ENCODE peak calls at places on chromosomes 6 and 20, in six cellular contexts. One of them, this sample, is unnamed.
A peak's percentile ranks its signal among the peaks of the same experiment; 100 is the strongest.

GRCh38 chr20:642398-643174 is 10.4 kb downstream of the SRXN1 start:
- DNase-seq in AG09319: no peak
- DNase-seq in pancreas: no peak
- DNase-seq in OCI-M1: no peak
- DNase-seq in AG10803: no peak
- DNase-seq in NCI-H1417: no peak
- DNase-seq in this sample: no peak

GRCh38 chr6:132070356-132070755 is 119.2 kb upstream of the CCN2 start:
- DNase-seq in NCI-H1417: no peak
- DNase-seq in OCI-M1: peak; percentile 20
- DNase-seq in pancreas: no peak
- DNase-seq in AG10803: no peak
- DNase-seq in AG09319: no peak
- DNase-seq in this sample: no peak

GRCh38 chr6:33297956-33298772 is 578 bp downstream of the RGL2 start:
- DNase-seq in OCI-M1: peak; percentile 85
- DNase-seq in NCI-H1417: no peak
- DNase-seq in pancreas: peak; percentile 67
- DNase-seq in AG10803: peak; percentile 87
- DNase-seq in AG09319: no peak
- DNase-seq in this sample: no peak

GRCh38 chr20:32589256-32589655 is 4.1 kb upstream of the NOL4L start:
- DNase-seq in AG09319: no peak
- DNase-seq in pancreas: no peak
- DNase-seq in AG10803: peak; percentile 38
- DNase-seq in NCI-H1417: no peak
- DNase-seq in OCI-M1: peak; percentile 18
- DNase-seq in this sample: no peak

GRCh38 chr6:4374231-4374630 is 238.9 kb upstream of the ECI2 start:
- DNase-seq in OCI-M1: no peak
- DNase-seq in AG09319: no peak
- DNase-seq in AG10803: no peak
- DNase-seq in NCI-H1417: no peak
- DNase-seq in pancreas: no peak
- DNase-seq in this sample: no peak

GRCh38 chr6:106385530-106385929 is 25.0 kb downstream of the CRYBG1 start:
- DNase-seq in OCI-M1: no peak
- DNase-seq in AG10803: no peak
- DNase-seq in pancreas: no peak
- DNase-seq in AG09319: no peak
- DNase-seq in NCI-H1417: no peak
- DNase-seq in this sample: no peak

GRCh38 chr6:144647406-144647964 is 362.4 kb downstream of the UTRN start:
- DNase-seq in AG10803: no peak
- DNase-seq in pancreas: no peak
- DNase-seq in OCI-M1: no peak
- DNase-seq in AG09319: no peak
- DNase-seq in NCI-H1417: no peak
- DNase-seq in this sample: no peak

GRCh38 chr6:108896111-108896661 is 48.0 kb downstream of the ARMC2 start:
- DNase-seq in AG10803: peak; percentile 94
- DNase-seq in OCI-M1: no peak
- DNase-seq in AG09319: peak; percentile 65
- DNase-seq in NCI-H1417: no peak
- DNase-seq in pancreas: no peak
- DNase-seq in this sample: peak; percentile 59

GRCh38 chr20:53413188-53413631 is 180.4 kb downstream of the ZNF217 start:
- DNase-seq in pancreas: peak; percentile 33
- DNase-seq in NCI-H1417: peak; percentile 45
- DNase-seq in OCI-M1: peak; percentile 14
- DNase-seq in AG09319: no peak
- DNase-seq in AG10803: no peak
- DNase-seq in this sample: no peak

GRCh38 chr20:19252670-19253120 is 40.3 kb downstream of the SLC24A3 start:
- DNase-seq in AG09319: peak; percentile 57
- DNase-seq in pancreas: no peak
- DNase-seq in OCI-M1: peak; percentile 74
- DNase-seq in NCI-H1417: no peak
- DNase-seq in AG10803: peak; percentile 84
- DNase-seq in this sample: no peak

GRCh38 chr6:34912715-34913464 is 23.8 kb downstream of the ANKS1A start:
- DNase-seq in AG10803: peak; percentile 78
- DNase-seq in OCI-M1: peak; percentile 28
- DNase-seq in pancreas: no peak
- DNase-seq in AG09319: no peak
- DNase-seq in NCI-H1417: no peak
- DNase-seq in this sample: no peak

GRCh38 chr6:52009736-52010135 is 77.7 kb downstream of the PKHD1 start:
- DNase-seq in NCI-H1417: no peak
- DNase-seq in AG09319: no peak
- DNase-seq in OCI-M1: no peak
- DNase-seq in pancreas: no peak
- DNase-seq in AG10803: no peak
- DNase-seq in this sample: no peak

GRCh38 chr6:166567107-166567506 is 19.4 kb downstream of the RAMACL start:
- DNase-seq in AG10803: peak; percentile 96
- DNase-seq in OCI-M1: no peak
- DNase-seq in AG09319: peak; percentile 52
- DNase-seq in pancreas: no peak
- DNase-seq in NCI-H1417: no peak
- DNase-seq in this sample: peak; percentile 86

This sample was measured in HFF-Myc.